ENCODE peak calls at places on chromosomes 1 and 21, in ten cellular contexts. E, O, A, J, Z, C, N, M, X and Q are unnamed samples.

GRCh38 chr21:42655797-42656770 is 2.7 kb downstream of the PDE9A start:
- DNase-seq in X (no peak), A (no peak), N (no peak), C (no peak), O (no peak), E (no peak), Z (no peak), J (no peak), M (no peak), Q (no peak)

GRCh38 chr1:201429771-201430501 is 8.4 kb upstream of the TNNI1 start:
- DNase-seq in O (no peak), X (no peak), Z (no peak), E (no peak), C (no peak), N (no peak), M (no peak), J (peak), A (no peak), Q (no peak)

GRCh38 chr1:157652859-157653493 is 47.6 kb downstream of the FCRL3 start:
- DNase-seq in M (no peak), Z (no peak), A (no peak), N (no peak), E (peak), J (no peak), O (no peak), X (no peak), C (no peak), Q (no peak)

GRCh38 chr21:36747114-36747814 is 48.3 kb downstream of the SIM2 start:
- DNase-seq in Z (no peak), C (no peak), X (no peak), N (no peak), M (no peak), E (no peak), A (no peak), O (no peak), J (no peak), Q (no peak)

GRCh38 chr1:7104053-7104738 is 318.9 kb downstream of the CAMTA1 start:
- DNase-seq in N (no peak), E (no peak), M (no peak), O (no peak), C (no peak), A (no peak), X (no peak), Z (no peak), J (peak), Q (no peak)

GRCh38 chr1:44811714-44812151 is 3.4 kb downstream of the BTBD19 start:
- DNase-seq in M (no peak), A (peak), O (no peak), Z (no peak), X (no peak), N (no peak), J (no peak), C (peak), E (no peak), Q (no peak)

GRCh38 chr1:46341222-46342083 is 846 bp downstream of the NSUN4 start:
- DNase-seq in E (no peak), A (no peak), C (no peak), N (no peak), O (no peak), Z (no peak), M (no peak), X (no peak), J (no peak), Q (no peak)

GRCh38 chr1:187212377-187212776 is 383.6 kb downstream of the PLA2G4A start:
- DNase-seq in E (no peak), X (no peak), A (no peak), O (no peak), C (no peak), M (no peak), N (no peak), Z (no peak), J (no peak), Q (no peak)

GRCh38 chr1:22755641-22756040 is 45.0 kb downstream of the EPHB2 start:
- DNase-seq in E (no peak), C (peak), A (no peak), X (no peak), J (no peak), O (no peak), M (no peak), N (no peak), Z (no peak), Q (no peak)

GRCh38 chr21:41626038-41626437 is 118.1 kb upstream of the TMPRSS2 start:
- DNase-seq in N (no peak), A (no peak), E (no peak), X (no peak), C (no peak), O (no peak), J (no peak), Z (no peak), M (no peak), Q (no peak)

GRCh38 chr1:108561731-108562326 is 1.9 kb downstream of the EEIG2 start:
- DNase-seq in J (peak), M (no peak), E (peak), O (peak), Z (peak), X (no peak), C (peak), N (no peak), A (peak), Q (peak)

GRCh38 chr1:167227934-167228378 is 7.3 kb downstream of the POU2F1 start:
- DNase-seq in E (no peak), A (no peak), N (no peak), M (no peak), O (no peak), X (no peak), C (no peak), Z (no peak), J (no peak), Q (no peak)

GRCh38 chr1:198638894-198639319 is at the start of gene PTPRC:
- DNase-seq in X (no peak), E (peak), J (no peak), N (no peak), Z (no peak), A (no peak), C (no peak), O (no peak), M (no peak), Q (no peak)

GRCh38 chr21:35882791-35883240 is 177.5 kb downstream of the SETD4 start:
- DNase-seq in N (no peak), Z (no peak), X (no peak), A (peak), M (no peak), C (no peak), E (no peak), O (no peak), J (no peak), Q (peak)